ENCODE peak calls at places on chromosomes 12 and 14, in eight cellular contexts. P, N, X, G, A, L, V and W are unnamed samples.

GRCh38 chr12:120234643-120235368 is 30.7 kb downstream of the PXN start:
- DNase-seq in P (no peak), N (no peak), X (peak; percentile 96), G (peak; percentile 79), A (peak; percentile 73), L (peak; percentile 97), V (peak; percentile 96), W (peak; percentile 83)

GRCh38 chr12:38912116-38912515 is 6.7 kb upstream of the CPNE8 start:
- DNase-seq in P (no peak), N (no peak), X (no peak), G (no peak), A (no peak), L (no peak), V (no peak), W (no peak)

GRCh38 chr12:93482721-93483120 is 15.4 kb downstream of the MRPL42 start:
- DNase-seq in P (no peak), N (no peak), X (no peak), G (no peak), A (no peak), L (no peak), V (no peak), W (no peak)

GRCh38 chr14:52188381-52188780 is 79.1 kb upstream of the PTGDR start:
- DNase-seq in P (no peak), N (no peak), X (no peak), G (no peak), A (no peak), L (no peak), V (no peak), W (no peak)

GRCh38 chr14:39099748-39100147 is 3.3 kb downstream of the SEC23A start:
- DNase-seq in P (no peak), N (no peak), X (no peak), G (no peak), A (no peak), L (no peak), V (no peak), W (no peak)

GRCh38 chr12:130425698-130426245 is 88.1 kb downstream of the PIWIL1 start:
- DNase-seq in P (no peak), N (no peak), X (no peak), G (no peak), A (no peak), L (no peak), V (no peak), W (no peak)

GRCh38 chr14:76904100-76904739 is 78.0 kb downstream of the LRRC74A start:
- DNase-seq in P (no peak), N (peak; percentile 52), X (peak; percentile 98), G (no peak), A (no peak), L (peak; percentile 98), V (peak; percentile 82), W (no peak)

GRCh38 chr12:81381951-81382350 is 304.1 kb downstream of the ACSS3 start:
- DNase-seq in P (no peak), N (no peak), X (no peak), G (no peak), A (no peak), L (no peak), V (no peak), W (no peak)

GRCh38 chr14:74140374-74140850 is 55.7 kb downstream of the LIN52 start:
- DNase-seq in P (no peak), N (no peak), X (peak; percentile 13), G (peak; percentile 74), A (no peak), L (no peak), V (no peak), W (no peak)

GRCh38 chr12:14854586-14855163 is 11.3 kb upstream of the ART4 start:
- DNase-seq in P (no peak), N (no peak), X (no peak), G (no peak), A (no peak), L (peak; percentile 16), V (no peak), W (peak; percentile 45)

GRCh38 chr14:59161571-59162175 is 26.8 kb upstream of the DAAM1 start:
- DNase-seq in P (no peak), N (no peak), X (peak; percentile 95), G (no peak), A (no peak), L (peak; percentile 71), V (peak; percentile 85), W (no peak)

GRCh38 chr12:19130224-19131019 is 889 bp downstream of the PLEKHA5 start:
- DNase-seq in P (no peak), N (peak; percentile 44), X (no peak), G (no peak), A (peak; percentile 34), L (no peak), V (peak; percentile 45), W (no peak)

GRCh38 chr14:32514236-32514635 is 185.1 kb downstream of the AKAP6 start:
- DNase-seq in P (no peak), N (no peak), X (peak; percentile 19), G (no peak), A (no peak), L (peak; percentile 4), V (peak; percentile 24), W (no peak)

GRCh38 chr12:95674088-95674595 is 116.4 kb downstream of the NTN4 start:
- DNase-seq in P (no peak), N (no peak), X (no peak), G (no peak), A (no peak), L (no peak), V (no peak), W (no peak)

GRCh38 chr12:4217091-4217490 is 56.5 kb upstream of the CCND2 start:
- DNase-seq in P (no peak), N (no peak), X (no peak), G (no peak), A (no peak), L (no peak), V (no peak), W (no peak)

GRCh38 chr14:35400707-35401421 is 3.7 kb downstream of the NFKBIA start:
- DNase-seq in P (no peak), N (no peak), X (peak; percentile 54), G (no peak), A (no peak), L (no peak), V (no peak), W (no peak)

GRCh38 chr12:113186666-113187325 is 1.3 kb downstream of the RITA1 start:
- DNase-seq in P (no peak), N (no peak), X (no peak), G (no peak), A (no peak), L (no peak), V (no peak), W (no peak)
- H3K4me3 ChIP-seq in P (peak overlapping the region; percentile 95), N (no peak overlapping the region), X (peak overlapping the region; percentile 82), G (no peak overlapping the region), A (peak overlapping the region; percentile 86), L (no peak overlapping the region), V (peak overlapping the region; percentile 4), W (peak overlapping the region; percentile 86)

GRCh38 chr14:61280526-61281185 is 482 bp downstream of the TMEM30B start:
- DNase-seq in P (peak; percentile 75), N (peak; percentile 54), X (peak; percentile 36), G (peak; percentile 74), A (peak; percentile 74), L (peak; percentile 34), V (peak; percentile 38), W (no peak)
- TF ChIP-seq CTCF in P (peak; percentile 62), N (no peak), X (peak; percentile 4), G (peak; percentile 8), A (no peak), L (peak; percentile 28), V (peak; percentile 28), W (peak; percentile 50)

GRCh38 chr12:124423683-124424515 is 129.0 kb downstream of the RFLNA start:
- DNase-seq in P (peak; percentile 35), N (no peak), X (no peak), G (no peak), A (no peak), L (no peak), V (no peak), W (no peak)
- H3K4me3 ChIP-seq in P (no peak overlapping the region), N (peak overlapping the region; percentile 31), X (no peak overlapping the region), G (no peak overlapping the region), A (no peak overlapping the region), L (no peak overlapping the region), V (no peak overlapping the region), W (peak overlapping the region; percentile 9)

DNA sequence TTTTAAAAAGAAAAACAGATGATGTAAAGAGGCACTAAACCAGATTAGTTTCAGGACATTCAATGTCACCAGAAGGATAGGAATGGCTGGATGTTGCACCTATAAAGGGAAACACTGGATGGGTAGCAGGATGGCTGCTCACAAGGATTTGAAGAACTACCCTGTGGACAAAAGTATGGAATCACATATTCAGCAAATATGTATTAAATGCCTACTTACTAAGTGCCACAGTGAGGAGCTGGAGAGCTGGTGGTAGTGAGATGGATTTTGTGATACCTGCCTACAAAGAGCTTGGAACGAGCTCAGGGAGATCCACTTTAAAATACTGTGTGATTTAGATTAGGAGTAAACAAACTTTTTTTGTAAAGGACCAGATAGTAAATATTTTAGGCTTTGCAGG is 316.2 kb downstream of the PAWR start:
- DNase-seq in P (no peak), N (no peak), X (no peak), G (no peak), A (no peak), L (no peak), V (no peak), W (no peak)
- TF ChIP-seq CTCF in P (no peak), N (no peak), X (no peak), G (no peak), A (no peak), L (peak; percentile 21), V (peak; percentile 1), W (no peak)

DNA sequence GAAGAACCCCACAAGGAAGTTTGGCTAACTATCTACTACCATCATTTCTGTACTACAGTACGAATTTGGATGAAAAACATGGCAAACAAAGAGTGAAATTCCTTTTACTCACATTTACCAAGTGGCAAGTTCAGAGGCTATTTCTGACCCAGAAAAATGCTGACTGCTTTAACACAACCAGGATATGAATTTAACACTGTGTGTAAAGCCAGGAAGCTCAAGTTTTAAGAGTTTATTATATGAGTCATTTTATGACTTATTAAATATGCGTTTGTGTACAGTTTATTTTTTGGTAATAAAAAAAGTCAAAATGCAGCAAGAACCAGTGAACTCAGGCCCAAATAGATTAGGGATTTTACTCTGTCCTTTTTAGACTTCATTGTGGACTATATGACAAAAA is 58.4 kb upstream of the STAC3 start:
- DNase-seq in P (no peak), N (no peak), X (peak; percentile 25), G (no peak), A (no peak), L (peak; percentile 52), V (peak; percentile 16), W (no peak)
- H3K4me3 ChIP-seq in P (no peak overlapping the region), N (no peak overlapping the region), X (no peak overlapping the region), G (no peak overlapping the region), A (no peak overlapping the region), L (no peak overlapping the region), V (no peak overlapping the region), W (no peak overlapping the region)